ENCODE peak calls at places on chromosomes 11 and 22, in four cellular contexts. One of them, this sample, is unnamed.
A peak's percentile ranks its signal among the peaks of the same experiment; 100 is the strongest.

GRCh38 chr22:49481651-49482399 is 345.8 kb downstream of the BRD1 start:
- DNase-seq in IMR-90: no peak
- DNase-seq in neuronal stem cell: no peak
- DNase-seq in H9: no peak
- DNase-seq in this sample: no peak

GRCh38 chr22:36442506-36443197 is 38.8 kb downstream of the TXN2 start:
- DNase-seq in IMR-90: no peak
- DNase-seq in neuronal stem cell: no peak
- DNase-seq in H9: no peak
- DNase-seq in this sample: no peak

GRCh38 chr22:42595434-42595833 is 19.2 kb downstream of the POLDIP3 start:
- DNase-seq in IMR-90: no peak
- DNase-seq in neuronal stem cell: no peak
- DNase-seq in H9: no peak
- DNase-seq in this sample: no peak

GRCh38 chr11:34651551-34651950 is 30.7 kb downstream of the EHF start:
- DNase-seq in IMR-90: peak; percentile 28
- DNase-seq in neuronal stem cell: no peak
- DNase-seq in H9: no peak
- DNase-seq in this sample: no peak

GRCh38 chr11:132026746-132027145 is 656.3 kb downstream of the NTM start:
- DNase-seq in IMR-90: no peak
- DNase-seq in neuronal stem cell: no peak
- DNase-seq in H9: no peak
- DNase-seq in this sample: no peak

GRCh38 chr11:42021919-42022318 is 562.5 kb upstream of the LRRC4C start:
- DNase-seq in IMR-90: no peak
- DNase-seq in neuronal stem cell: no peak
- DNase-seq in H9: no peak
- DNase-seq in this sample: no peak

GRCh38 chr11:69196322-69197169 is 40.8 kb downstream of the SMIM38 start:
- DNase-seq in IMR-90: no peak
- DNase-seq in neuronal stem cell: no peak
- DNase-seq in H9: no peak
- DNase-seq in this sample: no peak

GRCh38 chr22:35310556-35311550 is 11.2 kb downstream of the TOM1 start:
- DNase-seq in IMR-90: no peak
- DNase-seq in neuronal stem cell: no peak
- DNase-seq in H9: no peak
- DNase-seq in this sample: no peak

GRCh38 chr11:112025682-112026081 is 474 bp downstream of the DLAT start:
- DNase-seq in IMR-90: peak; percentile 23
- DNase-seq in neuronal stem cell: no peak
- DNase-seq in H9: no peak
- DNase-seq in this sample: no peak

GRCh38 chr22:50702821-50703725 is 30.4 kb downstream of the SHANK3 start:
- DNase-seq in IMR-90: no peak
- DNase-seq in neuronal stem cell: no peak
- DNase-seq in H9: no peak
- DNase-seq in this sample: no peak

GRCh38 chr11:36627471-36627870 is 29.4 kb upstream of the RAG2 start:
- DNase-seq in IMR-90: no peak
- DNase-seq in neuronal stem cell: no peak
- DNase-seq in H9: no peak
- DNase-seq in this sample: no peak

GRCh38 chr11:103552086-103552485 is 442.9 kb downstream of the DYNC2H1 start:
- DNase-seq in IMR-90: no peak
- DNase-seq in neuronal stem cell: no peak
- DNase-seq in H9: no peak
- DNase-seq in this sample: no peak

GRCh38 chr22:20550851-20551744 is 43.7 kb downstream of the MED15 start:
- DNase-seq in IMR-90: peak; percentile 78
- DNase-seq in neuronal stem cell: no peak
- DNase-seq in H9: peak; percentile 72
- DNase-seq in this sample: no peak

GRCh38 chr11:131612576-131612975 is 242.2 kb downstream of the NTM start:
- DNase-seq in IMR-90: no peak
- DNase-seq in neuronal stem cell: no peak
- DNase-seq in H9: no peak
- DNase-seq in this sample: no peak

GRCh38 chr11:80443177-80443576 is 1002.3 kb upstream of the TENM4 start:
- DNase-seq in IMR-90: no peak
- DNase-seq in neuronal stem cell: no peak
- DNase-seq in H9: no peak
- DNase-seq in this sample: no peak

DNA sequence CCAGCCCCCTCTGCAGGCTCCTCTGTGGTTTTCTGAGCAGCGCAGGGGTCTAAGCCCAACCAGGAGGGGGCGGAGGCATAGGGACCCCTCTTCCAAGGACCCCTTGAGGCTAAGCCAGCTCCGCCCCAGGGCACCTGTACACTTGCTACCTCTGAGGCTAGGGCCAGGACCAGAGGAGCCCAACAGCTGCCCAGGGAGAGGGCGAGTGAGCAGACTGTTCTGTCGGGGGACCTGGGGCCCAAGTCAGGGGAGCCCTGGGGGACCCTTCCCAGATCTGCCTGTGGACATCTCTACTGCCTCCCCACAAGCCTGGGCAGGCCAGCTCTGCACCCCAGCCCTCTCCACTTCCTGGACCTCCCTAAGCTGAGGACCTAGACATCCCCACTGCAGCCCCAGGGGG is 1.8 kb downstream of the B4GALNT4 start:
- DNase-seq in IMR-90: no peak
- DNase-seq in neuronal stem cell: no peak
- DNase-seq in H9: no peak
- DNase-seq in this sample: no peak
- H3K4me2 ChIP-seq in IMR-90: no peak overlapping the region
- H3K4me2 ChIP-seq in neuronal stem cell: no peak overlapping the region
- H3K4me2 ChIP-seq in H9: no peak overlapping the region
- H3K4me2 ChIP-seq in this sample: no peak overlapping the region

GRCh38 chr11:8329961-8330361 is 66.3 kb upstream of the LMO1 start:
- DNase-seq in IMR-90: no peak
- DNase-seq in neuronal stem cell: no peak
- DNase-seq in H9: peak; percentile 44
- DNase-seq in this sample: no peak

GRCh38 chr11:8330416-8330815 is 66.7 kb upstream of the LMO1 start:
- DNase-seq in IMR-90: no peak
- DNase-seq in neuronal stem cell: no peak
- DNase-seq in H9: no peak
- DNase-seq in this sample: no peak

GRCh38 chr11:8328231-8328794 is 64.6 kb upstream of the LMO1 start:
- DNase-seq in IMR-90: no peak
- DNase-seq in neuronal stem cell: no peak
- DNase-seq in H9: no peak
- DNase-seq in this sample: no peak

GRCh38 chr11:8328848-8329330 is 65.2 kb upstream of the LMO1 start:
- DNase-seq in IMR-90: peak; percentile 75
- DNase-seq in neuronal stem cell: peak; percentile 86
- DNase-seq in H9: peak; percentile 94
- DNase-seq in this sample: peak; percentile 86

DNA sequence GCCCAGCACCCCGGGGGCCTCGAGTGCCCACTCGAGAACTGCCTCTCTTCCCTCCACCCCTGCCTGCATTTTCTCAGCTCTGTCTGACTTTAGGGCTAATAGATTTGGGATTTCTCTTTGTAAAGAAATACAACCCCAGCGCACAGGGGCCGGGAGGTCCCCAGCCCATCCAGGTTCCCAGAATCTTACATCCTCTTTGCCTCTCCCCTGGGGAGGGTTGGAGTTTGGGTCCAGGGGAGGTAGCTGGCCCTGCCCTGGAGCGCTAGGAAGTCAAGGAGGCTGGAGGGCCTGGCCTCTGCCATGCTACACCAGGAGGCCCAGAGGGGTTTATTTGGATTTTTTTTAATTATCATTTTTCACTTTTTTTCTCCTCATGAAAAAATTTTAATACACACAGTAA is 65.7 kb upstream of the LMO1 start:
- DNase-seq in IMR-90: no peak
- DNase-seq in neuronal stem cell: no peak
- DNase-seq in H9: no peak
- DNase-seq in this sample: no peak
- H2AFZ ChIP-seq in IMR-90: no peak overlapping the region
- H2AFZ ChIP-seq in neuronal stem cell: peak overlapping the region; percentile 98
- H2AFZ ChIP-seq in H9: no peak overlapping the region
- H2AFZ ChIP-seq in this sample: no peak overlapping the region

GRCh38 chr11:65574147-65574962 is 1.5 kb upstream of the EHBP1L1 start:
- DNase-seq in IMR-90: peak; percentile 95
- DNase-seq in neuronal stem cell: peak; percentile 80
- DNase-seq in H9: peak; percentile 95
- DNase-seq in this sample: peak; percentile 85
- H3K4ac ChIP-seq in IMR-90: peak overlapping the region; percentile 96
- H3K4ac ChIP-seq in neuronal stem cell: no peak overlapping the region
- H3K4ac ChIP-seq in H9: no peak overlapping the region
- H3K4ac ChIP-seq in this sample: no peak overlapping the region

GRCh38 chr22:45726081-45726480 is 54.4 kb downstream of the ATXN10 start:
- DNase-seq in IMR-90: no peak
- DNase-seq in neuronal stem cell: no peak
- DNase-seq in H9: no peak
- DNase-seq in this sample: no peak
- H3K4me2 ChIP-seq in IMR-90: no peak overlapping the region
- H3K4me2 ChIP-seq in neuronal stem cell: no peak overlapping the region
- H3K4me2 ChIP-seq in H9: no peak overlapping the region
- H3K4me2 ChIP-seq in this sample: no peak overlapping the region

DNA sequence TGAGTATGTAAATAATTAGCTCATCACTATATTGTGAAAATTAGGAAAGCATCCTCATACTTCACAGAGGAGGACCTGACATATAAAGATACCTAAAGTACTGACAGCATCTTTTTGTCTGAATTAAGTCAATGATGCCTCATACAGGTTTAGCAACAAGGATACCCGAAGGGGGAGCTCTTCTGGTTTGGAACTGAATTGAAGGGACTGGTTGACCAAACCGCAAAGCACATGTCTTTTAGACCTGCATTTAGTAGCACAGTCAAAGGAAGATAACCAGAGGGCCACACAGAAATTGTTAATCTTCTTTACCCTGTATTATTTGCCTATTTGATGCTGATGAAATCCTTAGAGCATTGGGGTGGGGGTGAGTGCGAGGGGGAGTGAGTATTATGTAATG is 12.9 kb upstream of the WT1 start:
- DNase-seq in IMR-90: no peak
- DNase-seq in neuronal stem cell: no peak
- DNase-seq in H9: no peak
- DNase-seq in this sample: no peak
- H2AFZ ChIP-seq in IMR-90: no peak overlapping the region
- H2AFZ ChIP-seq in neuronal stem cell: no peak overlapping the region
- H2AFZ ChIP-seq in H9: no peak overlapping the region
- H2AFZ ChIP-seq in this sample: no peak overlapping the region

DNA sequence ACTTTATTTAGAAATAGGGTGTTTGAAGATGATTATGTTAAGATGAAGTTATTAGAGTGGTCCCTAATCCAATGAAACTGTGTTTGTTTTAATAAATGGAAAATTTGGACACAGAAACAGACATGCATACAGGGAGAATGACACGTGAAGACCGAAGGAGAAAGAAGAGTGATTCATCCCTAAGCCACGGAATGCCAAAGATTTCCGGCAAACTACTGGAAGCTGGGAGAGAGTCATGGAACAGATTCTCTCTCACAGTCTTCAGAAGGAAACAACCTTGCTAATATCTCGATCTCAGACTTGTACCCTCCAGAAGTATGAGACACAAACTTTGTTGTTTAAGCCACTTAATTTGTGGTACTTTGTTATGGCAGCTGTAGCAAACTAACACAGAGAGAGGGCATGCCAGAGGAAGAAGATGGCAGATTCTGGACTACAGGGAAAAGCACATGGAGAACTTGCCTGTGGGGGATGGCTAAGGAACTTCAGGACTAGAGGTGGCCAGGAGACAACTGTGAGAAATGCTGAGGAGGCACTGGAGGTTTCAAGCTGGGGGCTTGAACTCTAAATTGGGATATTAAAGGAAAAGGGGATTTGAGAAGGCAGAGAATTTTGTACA is 733.5 kb upstream of the CCDC90B start:
- DNase-seq in IMR-90: peak; percentile 48
- DNase-seq in neuronal stem cell: no peak
- DNase-seq in H9: no peak
- DNase-seq in this sample: no peak
- H3K4ac ChIP-seq in IMR-90: peak overlapping the region; percentile 41
- H3K4ac ChIP-seq in neuronal stem cell: no peak overlapping the region
- H3K4ac ChIP-seq in H9: no peak overlapping the region
- H3K4ac ChIP-seq in this sample: no peak overlapping the region